ENCODE peak calls at places on chromosomes 4 and X, in eight cellular contexts. Y, D, T, L, G, C, W and Z are unnamed samples.

GRCh38 chr4:54657556-54658313 is at the start of gene KIT:
- DNase-seq in Y (peak), D (peak), T (no peak), L (peak), G (no peak), C (no peak), W (no peak), Z (no peak)

GRCh38 chr4:6889101-6889735 is 20.4 kb upstream of the TBC1D14 start:
- DNase-seq in Y (no peak), D (no peak), T (no peak), L (no peak), G (no peak), C (no peak), W (no peak), Z (no peak)

GRCh38 chrX:133370719-133371275 is 44.5 kb downstream of the GPC4 start:
- DNase-seq in Y (no peak), D (no peak), T (no peak), L (no peak), G (no peak), C (no peak), W (no peak), Z (no peak)

GRCh38 chr4:88411491-88412101 is 32.9 kb downstream of the HERC6 start:
- DNase-seq in Y (no peak), D (no peak), T (no peak), L (no peak), G (no peak), C (no peak), W (no peak), Z (no peak)

GRCh38 chrX:140949231-140949630 is 53.2 kb upstream of the SPANXB1 start:
- DNase-seq in Y (no peak), D (no peak), T (no peak), L (no peak), G (no peak), C (no peak), W (no peak), Z (no peak)

GRCh38 chrX:57379296-57379695 is 92.8 kb downstream of the FAAH2 start:
- DNase-seq in Y (no peak), D (no peak), T (no peak), L (no peak), G (no peak), C (no peak), W (no peak), Z (no peak)

GRCh38 chrX:112849010-112849409 is 8.4 kb upstream of the AMOT start:
- DNase-seq in Y (peak), D (no peak), T (no peak), L (no peak), G (peak), C (no peak), W (no peak), Z (no peak)

GRCh38 chrX:154748712-154749339 is 2.1 kb downstream of the GAB3 start:
- DNase-seq in Y (peak), D (peak), T (no peak), L (peak), G (peak), C (no peak), W (no peak), Z (peak)

GRCh38 chr4:80265571-80266266 is 745 bp upstream of the FGF5 start:
- DNase-seq in Y (no peak), D (no peak), T (no peak), L (no peak), G (no peak), C (no peak), W (peak), Z (no peak)

GRCh38 chr4:68163754-68164153 is 34.1 kb upstream of the TMPRSS11F start:
- DNase-seq in Y (no peak), D (no peak), T (no peak), L (no peak), G (no peak), C (no peak), W (no peak), Z (no peak)

GRCh38 chrX:46617906-46618305 is 44.3 kb downstream of the CHST7 start:
- DNase-seq in Y (no peak), D (no peak), T (no peak), L (no peak), G (no peak), C (no peak), W (no peak), Z (no peak)

GRCh38 chr4:81314897-81315470 is 100.0 kb upstream of the PRKG2 start:
- DNase-seq in Y (no peak), D (no peak), T (no peak), L (no peak), G (no peak), C (no peak), W (no peak), Z (no peak)

GRCh38 chr4:184448828-184449227 is 25.5 kb downstream of the IRF2 start:
- DNase-seq in Y (peak), D (peak), T (no peak), L (no peak), G (no peak), C (no peak), W (peak), Z (peak)

GRCh38 chr4:77994194-77994721 is 62.9 kb upstream of the FRAS1 start:
- DNase-seq in Y (peak), D (peak), T (no peak), L (peak), G (peak), C (no peak), W (peak), Z (no peak)

GRCh38 chr4:175874290-175874689 is 62.2 kb upstream of the GPM6A start:
- DNase-seq in Y (no peak), D (no peak), T (no peak), L (no peak), G (peak), C (no peak), W (no peak), Z (no peak)

GRCh38 chr4:151584101-151584500 is 175.1 kb downstream of the FHIP1A start:
- DNase-seq in Y (no peak), D (no peak), T (no peak), L (no peak), G (no peak), C (no peak), W (no peak), Z (no peak)

GRCh38 chr4:78876568-78877320 is 62.5 kb downstream of the PAQR3 start:
- DNase-seq in Y (no peak), D (no peak), T (no peak), L (no peak), G (peak), C (no peak), W (no peak), Z (no peak)

GRCh38 chr4:139506774-139507173 is 49.2 kb downstream of the SETD7 start:
- DNase-seq in Y (peak), D (peak), T (no peak), L (no peak), G (no peak), C (no peak), W (no peak), Z (no peak)

GRCh38 chr4:23577398-23577797 is 312.4 kb downstream of the PPARGC1A start:
- DNase-seq in Y (no peak), D (no peak), T (no peak), L (no peak), G (no peak), C (no peak), W (no peak), Z (no peak)

GRCh38 chrX:136828830-136829229 is 48.1 kb upstream of the ARHGEF6 start:
- DNase-seq in Y (peak), D (no peak), T (no peak), L (no peak), G (no peak), C (no peak), W (no peak), Z (no peak)

GRCh38 chr4:180422989-180423766 is 1820.0 kb upstream of the TENM3 start:
- DNase-seq in Y (no peak), D (no peak), T (no peak), L (no peak), G (no peak), C (no peak), W (no peak), Z (no peak)

GRCh38 chrX:72123471-72124185 is 8.1 kb downstream of the RTL5 start:
- DNase-seq in Y (peak), D (peak), T (no peak), L (no peak), G (no peak), C (peak), W (peak), Z (no peak)

GRCh38 chrX:140766024-140766611 is 56.6 kb downstream of the LINC00632 start:
- DNase-seq in Y (peak), D (peak), T (peak), L (peak), G (peak), C (no peak), W (peak), Z (peak)

GRCh38 chrX:153649178-153649914 is 2.3 kb downstream of the DUSP9 start:
- DNase-seq in Y (peak), D (no peak), T (no peak), L (peak), G (peak), C (peak), W (no peak), Z (no peak)

GRCh38 chr4:140309124-140309870 is 64.1 kb upstream of the SCOC start:
- DNase-seq in Y (no peak), D (no peak), T (no peak), L (no peak), G (no peak), C (no peak), W (peak), Z (no peak)

GRCh38 chrX:74492720-74493201 is 71.5 kb downstream of the SLC16A2 start:
- DNase-seq in Y (no peak), D (no peak), T (no peak), L (peak), G (peak), C (peak), W (no peak), Z (peak)

GRCh38 chr4:180664766-180665368 is 1578.3 kb upstream of the TENM3 start:
- DNase-seq in Y (peak), D (peak), T (peak), L (peak), G (peak), C (peak), W (peak), Z (peak)

GRCh38 chr4:36187723-36188333 is 56.5 kb downstream of the ARAP2 start:
- DNase-seq in Y (no peak), D (no peak), T (peak), L (peak), G (peak), C (no peak), W (peak), Z (peak)

GRCh38 chrX:15515931-15516330 is 15.3 kb downstream of the BMX start:
- DNase-seq in Y (peak), D (peak), T (no peak), L (no peak), G (no peak), C (no peak), W (no peak), Z (no peak)

GRCh38 chr4:95204873-95205272 is 343.9 kb downstream of the UNC5C start:
- DNase-seq in Y (no peak), D (no peak), T (no peak), L (no peak), G (peak), C (no peak), W (no peak), Z (no peak)

DNA sequence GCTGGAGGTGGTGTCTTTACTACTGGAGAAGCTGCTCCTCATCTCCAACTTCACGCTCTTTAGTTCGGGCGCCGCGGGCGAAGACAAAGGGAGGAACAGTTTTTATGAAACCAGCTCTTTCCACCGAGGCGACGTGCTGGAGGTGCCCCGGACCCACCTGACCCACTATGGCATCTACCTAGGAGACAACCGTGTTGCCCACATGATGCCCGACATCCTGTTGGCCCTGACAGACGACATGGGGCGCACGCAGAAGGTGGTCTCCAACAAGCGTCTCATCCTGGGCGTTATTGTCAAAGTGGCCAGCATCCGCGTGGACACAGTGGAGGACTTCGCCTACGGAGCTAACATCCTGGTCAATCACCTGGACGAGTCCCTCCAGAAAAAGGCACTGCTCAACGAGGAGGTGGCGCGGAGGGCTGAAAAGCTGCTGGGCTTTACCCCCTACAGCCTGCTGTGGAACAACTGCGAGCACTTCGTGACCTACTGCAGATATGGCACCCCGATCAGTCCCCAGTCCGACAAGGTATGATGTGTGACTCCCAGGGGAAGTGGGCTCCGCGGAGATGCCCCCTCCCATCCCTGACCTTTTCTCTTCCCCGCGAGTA is 645 bp downstream of the LRAT start:
- DNase-seq in Y (no peak), D (no peak), T (no peak), L (no peak), G (no peak), C (no peak), W (no peak), Z (peak)
- H3K4me3 ChIP-seq in Y (no peak), D (peak), T (peak), L (peak), G (no peak), C (peak), W (peak), Z (no peak)

DNA sequence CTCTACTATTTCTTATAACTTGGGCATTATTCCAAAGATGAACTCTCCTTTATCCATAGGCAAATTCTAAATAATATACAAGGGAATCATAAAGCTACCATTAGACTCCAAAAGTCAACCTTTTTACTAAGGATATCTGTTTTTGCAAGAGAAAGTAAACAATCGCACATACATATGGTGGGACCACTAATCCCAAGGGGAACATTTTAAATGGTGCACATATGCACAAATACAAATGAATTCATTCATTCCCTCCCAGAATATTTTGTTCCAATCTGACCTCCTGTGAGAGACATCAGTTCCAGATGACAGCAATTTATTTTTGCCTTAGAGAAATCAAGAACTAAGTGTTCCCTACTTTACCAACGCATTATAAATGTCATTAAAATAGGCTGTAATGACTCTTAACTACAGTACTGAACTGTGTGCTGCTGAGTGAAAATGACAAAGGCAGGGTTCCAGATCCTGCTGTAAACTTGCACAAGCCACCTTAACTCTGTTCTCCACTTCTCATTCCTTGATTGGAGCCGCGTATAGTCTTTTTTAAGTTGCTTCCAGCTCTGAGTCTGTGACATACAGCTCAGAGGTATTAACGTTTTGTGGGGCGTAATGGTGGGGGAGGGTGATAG is 2.0 kb downstream of the DHX15 start:
- DNase-seq in Y (no peak), D (no peak), T (no peak), L (no peak), G (no peak), C (no peak), W (no peak), Z (no peak)
- H3K27ac ChIP-seq in Y (peak), D (no peak), T (peak), L (no peak), G (no peak), C (no peak), W (no peak), Z (peak)

GRCh38 chr4:126779001-126779400 is 853.8 kb upstream of the INTU start:
- DNase-seq in Y (no peak), D (no peak), T (no peak), L (no peak), G (no peak), C (no peak), W (no peak), Z (no peak)

GRCh38 chr4:126776361-126776760 is 856.4 kb upstream of the INTU start:
- DNase-seq in Y (no peak), D (no peak), T (no peak), L (no peak), G (no peak), C (no peak), W (no peak), Z (no peak)

GRCh38 chr4:126777649-126778048 is 855.1 kb upstream of the INTU start:
- DNase-seq in Y (no peak), D (no peak), T (no peak), L (no peak), G (no peak), C (no peak), W (peak), Z (no peak)

GRCh38 chr4:126779446-126780166 is 853.2 kb upstream of the INTU start:
- DNase-seq in Y (no peak), D (no peak), T (no peak), L (no peak), G (no peak), C (no peak), W (no peak), Z (no peak)

DNA sequence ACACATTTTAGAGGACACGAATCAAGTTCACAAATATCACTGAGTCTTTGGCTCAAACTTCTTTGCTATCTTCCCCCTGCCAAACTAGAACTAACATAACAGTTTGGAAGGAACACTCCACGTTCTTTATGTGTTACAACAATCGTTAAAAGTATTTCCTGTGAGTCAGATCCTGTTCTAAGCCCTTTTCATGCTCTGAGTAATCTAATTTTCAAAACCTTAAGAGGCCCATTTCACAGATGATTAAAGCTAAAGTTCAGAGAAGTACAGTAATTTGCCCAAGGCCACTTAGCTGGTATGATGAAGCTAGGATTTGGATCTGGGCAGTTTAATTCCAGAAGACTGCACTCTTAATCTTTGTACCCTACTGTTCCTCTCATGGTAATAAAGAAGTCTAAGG is 854.4 kb upstream of the INTU start:
- DNase-seq in Y (no peak), D (no peak), T (no peak), L (no peak), G (no peak), C (no peak), W (peak), Z (no peak)
- H3K4me3 ChIP-seq in Y (no peak), D (no peak), T (no peak), L (no peak), G (no peak), C (no peak), W (no peak), Z (no peak)

DNA sequence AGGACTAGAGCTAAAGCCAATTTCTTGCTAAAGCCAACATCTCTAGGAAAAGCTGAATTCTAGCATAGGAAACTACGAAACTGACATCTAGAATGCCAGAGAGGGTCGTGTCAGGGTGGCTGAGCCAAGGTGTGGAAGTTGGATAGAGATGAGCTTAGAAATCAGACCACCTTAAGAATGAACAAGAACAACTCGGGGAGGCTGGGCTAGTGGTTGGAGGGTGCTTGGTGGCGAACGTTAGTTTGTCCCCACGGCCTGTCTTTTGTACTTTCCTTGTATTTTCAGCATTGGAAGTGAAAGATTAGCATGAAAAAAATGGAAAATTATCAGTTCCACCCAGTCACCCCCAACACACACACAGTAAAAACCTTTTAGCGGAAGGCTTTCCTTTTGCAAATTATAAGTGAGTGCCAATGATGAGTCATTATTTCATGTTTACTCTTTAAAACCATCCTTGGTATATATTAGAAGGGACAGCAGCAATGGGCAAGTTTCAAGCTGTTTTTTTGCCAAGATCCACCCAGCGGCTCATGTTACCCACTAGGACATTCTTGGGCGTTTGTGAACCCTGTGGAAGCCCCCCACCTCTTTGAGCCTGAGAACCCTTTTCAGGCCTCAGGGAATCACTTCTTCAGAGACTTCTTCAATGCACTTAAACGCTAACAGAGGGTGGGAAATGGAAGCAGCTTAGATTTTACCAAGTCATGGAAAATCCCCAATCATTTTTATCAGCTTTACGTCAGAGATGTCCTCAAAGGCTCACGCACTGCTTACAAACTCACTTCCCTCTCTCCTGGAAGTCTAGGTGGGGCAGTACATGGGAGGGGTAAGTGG is 4.9 kb upstream of the PPEF1 start:
- DNase-seq in Y (no peak), D (no peak), T (no peak), L (no peak), G (no peak), C (no peak), W (peak), Z (no peak)
- H3K27ac ChIP-seq in Y (no peak), D (no peak), T (no peak), L (no peak), G (no peak), C (no peak), W (no peak), Z (no peak)